ENCODE peak calls at places on chromosomes 13 and 19, in seven cellular contexts. Y is H9, Q is neuronal stem cell, V is H1, R is trophoblast cell, D is mesenchymal stem cell, M is IMR-90. K is an unnamed sample.

GRCh38 chr19:50317115-50317514 is 12.1 kb downstream of the KCNC3 start:
- DNase-seq in Y (no peak), Q (no peak), V (no peak), R (no peak), D (no peak), M (no peak), K (no peak)

GRCh38 chr19:28581468-28581770 is 631.5 kb downstream of the UQCRFS1 start:
- DNase-seq in Y (no peak), Q (no peak), V (no peak), R (no peak), D (no peak), M (no peak), K (no peak)

GRCh38 chr19:34172661-34173144 is 399 bp downstream of the LSM14A start:
- DNase-seq in Y (no peak), Q (no peak), V (peak; percentile 10), R (no peak), D (no peak), M (no peak), K (no peak)

GRCh38 chr13:103965506-103966243 is 899.5 kb upstream of the SLC10A2 start:
- DNase-seq in Y (no peak), Q (no peak), V (no peak), R (no peak), D (peak; percentile 45), M (no peak), K (no peak)

GRCh38 chr19:42254850-42255765 is at the start of gene ERF:
- DNase-seq in Y (peak; percentile 93), Q (peak; percentile 96), V (no peak), R (peak; percentile 91), D (peak; percentile 90), M (peak; percentile 83), K (peak; percentile 94)

GRCh38 chr19:11729586-11729985 is 9.2 kb downstream of the ZNF823 start:
- DNase-seq in Y (no peak), Q (no peak), V (no peak), R (no peak), D (no peak), M (no peak), K (no peak)

GRCh38 chr13:77042566-77043177 is 15.7 kb upstream of the FBXL3 start:
- DNase-seq in Y (no peak), Q (no peak), V (no peak), R (peak; percentile 56), D (peak; percentile 62), M (peak; percentile 46), K (no peak)

GRCh38 chr13:76610819-76611415 is 275.3 kb downstream of the KCTD12 start:
- DNase-seq in Y (no peak), Q (no peak), V (no peak), R (no peak), D (no peak), M (no peak), K (no peak)

GRCh38 chr19:35144600-35145436 is 1.8 kb downstream of the FXYD7 start:
- DNase-seq in Y (peak; percentile 87), Q (no peak), V (no peak), R (peak; percentile 70), D (no peak), M (no peak), K (peak; percentile 93)

GRCh38 chr13:93655132-93655531 is 428.5 kb downstream of the GPC6 start:
- DNase-seq in Y (no peak), Q (no peak), V (no peak), R (no peak), D (no peak), M (no peak), K (no peak)

GRCh38 chr13:39836038-39836437 is 180.6 kb downstream of the COG6 start:
- DNase-seq in Y (no peak), Q (no peak), V (no peak), R (peak; percentile 73), D (no peak), M (no peak), K (peak; percentile 86)

GRCh38 chr19:27793644-27794443 is 1419.1 kb downstream of the UQCRFS1 start:
- DNase-seq in Y (peak; percentile 96), Q (peak; percentile 81), V (peak; percentile 80), R (peak; percentile 61), D (peak; percentile 96), M (peak; percentile 93), K (peak; percentile 98)

GRCh38 chr13:64925284-64925683 is 2304.9 kb downstream of the PCDH9 start:
- DNase-seq in Y (peak; percentile 75), Q (peak; percentile 18), V (peak; percentile 9), R (no peak), D (peak; percentile 27), M (peak; percentile 19), K (peak; percentile 41)

GRCh38 chr19:7263066-7263465 is 31.1 kb downstream of the INSR start:
- DNase-seq in Y (no peak), Q (no peak), V (no peak), R (no peak), D (no peak), M (no peak), K (no peak)

GRCh38 chr13:35600137-35600536 is 123.6 kb upstream of the MAB21L1 start:
- DNase-seq in Y (no peak), Q (no peak), V (no peak), R (peak; percentile 62), D (no peak), M (peak; percentile 9), K (no peak)

GRCh38 chr19:28980236-28980868 is 232.6 kb downstream of the UQCRFS1 start:
- DNase-seq in Y (peak; percentile 73), Q (no peak), V (no peak), R (no peak), D (no peak), M (peak; percentile 68), K (peak; percentile 75)

GRCh38 chr13:95123726-95124125 is 177.5 kb downstream of the ABCC4 start:
- DNase-seq in Y (no peak), Q (no peak), V (no peak), R (no peak), D (no peak), M (no peak), K (no peak)

GRCh38 chr13:33270906-33271538 is 14.5 kb downstream of the STARD13 start:
- DNase-seq in Y (no peak), Q (no peak), V (no peak), R (no peak), D (peak; percentile 56), M (peak; percentile 49), K (no peak)

DNA sequence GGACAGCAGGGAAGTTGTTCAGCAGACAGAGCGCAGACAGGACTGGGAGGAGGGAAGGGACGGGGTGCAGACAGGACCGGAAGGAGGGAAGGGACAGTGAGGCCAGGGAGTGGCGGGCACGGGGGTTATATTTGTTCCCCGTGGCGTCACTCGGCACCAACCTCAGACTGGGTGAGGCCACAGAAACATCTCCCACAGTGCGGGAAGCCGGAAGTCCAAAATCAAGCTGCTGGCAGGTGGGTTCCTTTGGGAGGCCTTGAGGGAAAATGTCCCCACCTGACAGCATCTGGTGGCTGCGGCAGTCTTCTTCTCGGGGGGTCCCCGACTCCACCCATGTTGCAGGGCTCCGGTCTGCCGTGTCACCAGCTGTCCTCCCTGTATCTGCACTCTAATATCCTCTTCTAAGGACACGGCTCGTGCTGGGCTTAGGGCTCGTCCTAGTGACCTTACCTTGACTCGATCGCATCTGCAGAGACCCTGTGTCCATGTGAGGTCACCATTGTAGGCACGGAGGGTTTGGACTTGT is 133.0 kb downstream of the STK24 start:
- DNase-seq in Y (no peak), Q (no peak), V (no peak), R (no peak), D (no peak), M (no peak), K (no peak)
- H3K18ac ChIP-seq in Y (no peak overlapping the region), Q (peak overlapping the region; percentile 8), V (no peak overlapping the region), R (no peak overlapping the region), D (peak overlapping the region; percentile 77), M (peak overlapping the region; percentile 43), K (no peak overlapping the region)

DNA sequence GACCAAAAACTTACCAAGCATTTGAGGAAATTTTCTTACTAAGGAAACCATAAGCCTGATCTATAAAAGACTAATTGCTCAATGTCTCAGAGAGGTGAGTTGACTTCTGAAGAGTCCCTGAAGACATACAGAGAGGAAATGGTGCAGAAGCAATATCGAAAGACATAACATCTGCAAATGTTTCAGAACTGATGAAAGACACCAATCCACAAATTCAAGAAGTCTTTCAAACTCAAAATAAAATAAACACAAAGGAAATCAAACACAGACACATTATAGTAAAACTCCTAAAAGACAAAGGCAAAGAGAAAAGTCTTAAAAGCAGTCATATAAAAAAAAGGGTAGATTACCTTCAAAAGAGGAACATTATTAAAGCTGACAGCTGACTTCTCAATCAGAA is 45.4 kb upstream of the CALM3 start:
- DNase-seq in Y (no peak), Q (no peak), V (no peak), R (no peak), D (no peak), M (no peak), K (no peak)
- H2BK120ac ChIP-seq in Y (no peak overlapping the region), Q (no peak overlapping the region), V (no peak overlapping the region), R (no peak overlapping the region), D (no peak overlapping the region), M (no peak overlapping the region), K (no peak overlapping the region)

GRCh38 chr13:27654816-27655215 is 33.1 kb downstream of the POLR1D start:
- DNase-seq in Y (no peak), Q (no peak), V (no peak), R (no peak), D (no peak), M (no peak), K (no peak)
- H3K4me1 ChIP-seq in Y (no peaks in the 10 kb centered on the region), Q (no peaks in the 10 kb centered on the region), V (no peaks in the 10 kb centered on the region), R (no peaks in the 10 kb centered on the region), D (peaks cover 2% of the 10 kb centered on the region), M (peaks cover 5% of the 10 kb centered on the region), K (no peaks in the 10 kb centered on the region)

DNA sequence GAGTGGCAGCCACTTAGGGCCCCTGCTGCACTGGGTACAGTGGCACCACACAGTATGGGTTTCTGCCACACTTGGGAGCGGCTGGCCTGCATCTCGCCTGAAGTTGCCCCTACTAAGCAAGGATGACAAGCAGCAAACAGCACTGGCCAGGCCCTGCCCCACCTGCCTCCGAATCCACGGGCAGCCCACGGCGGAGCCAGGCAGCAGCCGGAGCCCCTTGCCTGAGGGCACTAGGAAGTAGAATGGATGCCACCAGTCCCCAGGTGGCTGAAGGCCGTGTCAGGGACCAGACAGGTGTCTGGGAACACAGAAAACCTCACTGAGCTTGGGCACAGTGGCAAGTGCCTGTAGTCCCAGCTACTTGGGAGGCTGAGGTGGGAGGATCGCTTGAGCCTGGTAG is 19.4 kb downstream of the MLLT1 start:
- DNase-seq in Y (no peak), Q (no peak), V (no peak), R (no peak), D (no peak), M (no peak), K (no peak)
- H3K18ac ChIP-seq in Y (no peak overlapping the region), Q (no peak overlapping the region), V (no peak overlapping the region), R (no peak overlapping the region), D (no peak overlapping the region), M (no peak overlapping the region), K (no peak overlapping the region)

K was measured in mesendoderm.